ENCODE peak calls at places on chromosomes 13 and 19, in eight cellular contexts. E is NT2/D1; V is effector memory CD4-positive, alpha-beta T cell; T is fibroblast of lung; K is vagina; Q is aorta; B is lower lobe of right lung; U is MG63. P is an unnamed sample.

GRCh38 chr13:45200701-45201230 is at the start of gene KCTD4:
- DNase-seq in E (no peak), V (no peak), T (peak; percentile 60), K (no peak), Q (no peak), B (no peak), U (no peak), P (no peak)

GRCh38 chr13:105915451-105915850 is 620.0 kb downstream of the EFNB2 start:
- DNase-seq in E (no peak), V (no peak), T (peak; percentile 33), K (no peak), Q (no peak), B (no peak), U (no peak), P (no peak)

GRCh38 chr19:35727053-35727955 is 9.5 kb downstream of the KMT2B start:
- DNase-seq in E (no peak), V (no peak), T (no peak), K (no peak), Q (no peak), B (no peak), U (no peak), P (peak; percentile 39)

GRCh38 chr13:110942248-110942981 is 27.5 kb upstream of the ANKRD10 start:
- DNase-seq in E (no peak), V (no peak), T (peak; percentile 38), K (no peak), Q (no peak), B (no peak), U (no peak), P (no peak)

GRCh38 chr19:9671654-9672053 is 3.2 kb downstream of the ZNF562 start:
- DNase-seq in E (no peak), V (no peak), T (no peak), K (no peak), Q (no peak), B (no peak), U (no peak), P (no peak)

GRCh38 chr19:10431943-10432735 is 11.8 kb downstream of the PDE4A start:
- DNase-seq in E (no peak), V (peak; percentile 68), T (peak; percentile 41), K (no peak), Q (peak; percentile 86), B (peak; percentile 84), U (peak; percentile 68), P (peak; percentile 94)

GRCh38 chr19:38596057-38596981 is 21.4 kb downstream of the MAP4K1 start:
- DNase-seq in E (peak; percentile 76), V (no peak), T (no peak), K (no peak), Q (no peak), B (peak; percentile 79), U (no peak), P (peak; percentile 97)

GRCh38 chr13:72217142-72217541 is 350.1 kb upstream of the DACH1 start:
- DNase-seq in E (no peak), V (no peak), T (no peak), K (no peak), Q (no peak), B (no peak), U (no peak), P (no peak)

DNA sequence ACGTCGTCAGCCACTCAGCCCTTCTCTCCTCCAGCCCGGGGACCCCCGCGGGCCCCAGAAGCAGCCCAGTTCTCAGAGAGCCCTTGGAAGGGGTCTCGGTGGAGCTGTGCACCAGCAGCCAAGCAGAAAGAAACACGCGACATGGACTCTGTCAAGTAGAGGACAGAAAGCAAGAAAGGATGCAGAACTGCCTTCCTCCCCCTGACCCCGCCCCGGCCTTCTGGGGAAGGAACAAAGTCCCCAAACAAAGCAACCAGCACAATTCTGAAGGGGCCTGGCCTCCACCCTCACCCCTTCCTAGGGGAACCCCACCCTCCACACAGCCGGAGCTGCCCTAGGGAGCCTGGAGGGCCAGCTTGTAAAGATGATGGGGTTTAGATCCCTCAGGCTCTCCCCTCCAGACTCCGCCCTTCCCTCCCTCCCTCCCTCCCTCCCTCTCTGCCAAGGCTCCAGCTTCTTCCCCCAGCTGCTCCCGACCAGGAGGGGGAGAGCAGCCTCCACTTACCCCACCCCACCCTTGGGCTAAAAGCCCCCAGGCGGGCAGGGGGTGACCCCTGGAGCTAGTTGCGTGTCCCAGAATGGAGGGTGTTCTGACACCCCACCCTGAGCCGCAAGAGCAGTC is 7.8 kb downstream of the LYL1 start:
- DNase-seq in E (no peak), V (no peak), T (no peak), K (no peak), Q (peak; percentile 65), B (no peak), U (no peak), P (peak; percentile 94)
- H3K4me3 ChIP-seq in E (peak overlapping the region; percentile 24), V (peak overlapping the region; percentile 27), T (no peak overlapping the region), K (no peak overlapping the region), Q (no peak overlapping the region), B (peak overlapping the region; percentile 57), U (no peak overlapping the region), P (peak overlapping the region; percentile 50)

DNA sequence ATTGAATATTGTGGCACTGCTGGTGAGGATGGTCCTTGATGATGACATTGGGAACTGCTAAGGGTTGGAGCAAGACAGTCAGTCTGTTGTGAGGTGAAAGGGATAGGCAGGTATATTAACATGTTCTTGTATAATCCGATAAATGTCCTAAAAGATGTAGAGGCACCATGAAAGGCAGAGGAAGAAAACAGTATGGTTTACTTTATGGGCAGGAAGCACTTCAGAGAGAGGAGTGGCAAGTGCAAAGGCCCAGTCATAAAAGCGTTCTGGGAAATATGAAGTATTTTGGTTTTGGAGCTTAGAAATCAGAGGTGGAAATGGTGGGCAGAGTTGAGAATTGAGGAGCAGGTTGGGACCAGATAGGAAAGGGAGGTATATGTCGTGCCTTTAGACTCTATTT is 9.5 kb downstream of the NUP58 start:
- DNase-seq in E (no peak), V (no peak), T (no peak), K (no peak), Q (no peak), B (no peak), U (no peak), P (no peak)
- H3K36me3 ChIP-seq in E (peaks cover 77% of the 10 kb centered on the region), V (peaks cover 45% of the 10 kb centered on the region), T (peaks cover 4% of the 10 kb centered on the region), K (peaks cover 3% of the 10 kb centered on the region), Q (peaks cover 2% of the 10 kb centered on the region), B (peaks cover 84% of the 10 kb centered on the region), U (peaks cover 84% of the 10 kb centered on the region), P (peaks cover 16% of the 10 kb centered on the region)

DNA sequence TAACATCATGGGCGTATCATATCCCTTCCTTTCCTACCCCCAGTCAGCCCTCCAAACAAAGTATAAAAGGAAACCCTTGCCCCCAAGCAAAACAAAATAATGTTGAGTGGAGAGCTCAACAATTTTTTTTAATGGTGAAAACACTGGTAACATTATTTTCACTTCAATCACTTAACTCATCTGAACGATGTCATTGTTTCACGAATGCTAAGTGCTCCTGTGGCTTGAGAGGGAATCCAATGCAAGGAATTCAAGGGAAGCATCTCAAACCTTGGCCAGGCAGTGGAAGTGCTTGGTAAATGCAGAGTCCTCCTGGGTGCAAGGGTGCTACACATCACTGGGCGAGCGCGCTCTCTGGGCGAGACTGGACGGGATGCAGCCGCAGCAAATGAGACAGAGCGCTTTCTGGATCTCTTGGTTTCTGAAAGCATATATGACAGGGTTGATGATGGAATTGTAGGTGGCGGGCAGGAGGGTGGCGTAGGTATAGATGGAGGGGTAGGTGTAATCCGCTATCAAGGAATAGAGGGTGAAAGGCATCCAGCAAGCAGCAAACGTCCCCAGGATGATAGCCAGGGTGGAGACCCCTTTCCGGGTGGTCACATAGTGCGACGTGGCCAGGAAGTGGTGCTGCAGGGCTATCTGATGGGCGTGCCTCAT is 2.0 kb downstream of the GPR12 start:
- DNase-seq in E (no peak), V (no peak), T (no peak), K (no peak), Q (no peak), B (no peak), U (no peak), P (no peak)
- H3K27me3 ChIP-seq in E (peaks cover 60% of the 10 kb centered on the region), V (peaks cover 14% of the 10 kb centered on the region), T (peaks cover 34% of the 10 kb centered on the region), K (no peaks in the 10 kb centered on the region), Q (no peaks in the 10 kb centered on the region), B (peaks cover 59% of the 10 kb centered on the region), U (peaks cover 64% of the 10 kb centered on the region), P (peaks cover 49% of the 10 kb centered on the region)

GRCh38 chr19:30718728-30719127 is 346.5 kb downstream of the ZNF536 start:
- DNase-seq in E (no peak), V (no peak), T (no peak), K (no peak), Q (no peak), B (no peak), U (peak; percentile 30), P (peak; percentile 37)
- H3K4me3 ChIP-seq in E (no peak overlapping the region), V (no peak overlapping the region), T (peak overlapping the region; percentile 67), K (peak overlapping the region; percentile 55), Q (peak overlapping the region; percentile 82), B (peak overlapping the region; percentile 65), U (peak overlapping the region; percentile 60), P (no peak overlapping the region)

GRCh38 chr19:47000373-47000772 is 19.3 kb upstream of the NPAS1 start:
- DNase-seq in E (no peak), V (no peak), T (no peak), K (no peak), Q (no peak), B (no peak), U (no peak), P (peak; percentile 40)
- H3K36me3 ChIP-seq in E (peaks cover 46% of the 10 kb centered on the region), V (peaks cover 34% of the 10 kb centered on the region), T (peaks cover 9% of the 10 kb centered on the region), K (no peaks in the 10 kb centered on the region), Q (peaks cover 2% of the 10 kb centered on the region), B (peaks cover 48% of the 10 kb centered on the region), U (peaks cover 73% of the 10 kb centered on the region), P (peaks cover 6% of the 10 kb centered on the region)

P was measured in H7.